ENCODE peak calls at places on chromosomes 13 and 19, in ten cellular contexts. I is AG10803, V is IMR-90, T is GM06990, D is Caco-2, M is PC-3, F is H7, X is tibial nerve, J is fibroblast of the aortic adventitia, N is epithelial cell of esophagus. W is an unnamed sample.

GRCh38 chr19:28889941-28890645 is 322.9 kb downstream of the UQCRFS1 start:
- DNase-seq in I (no peak), V (no peak), T (no peak), D (no peak), M (no peak), F (no peak), X (no peak), J (peak), N (no peak), W (no peak)

GRCh38 chr13:112876305-112877000 is 92.6 kb upstream of the MCF2L start:
- DNase-seq in I (no peak), V (no peak), T (no peak), D (no peak), M (no peak), F (no peak), X (no peak), J (no peak), N (no peak), W (no peak)

GRCh38 chr19:43489310-43489709 is 15.2 kb downstream of the PHLDB3 start:
- DNase-seq in I (no peak), V (no peak), T (no peak), D (no peak), M (no peak), F (no peak), X (no peak), J (no peak), N (no peak), W (no peak)

GRCh38 chr13:42364613-42365000 is 92.7 kb downstream of the AKAP11 start:
- DNase-seq in I (no peak), V (no peak), T (no peak), D (no peak), M (no peak), F (peak), X (no peak), J (no peak), N (peak), W (no peak)

GRCh38 chr13:76878043-76878442 is 8.2 kb downstream of the KCTD12 start:
- DNase-seq in I (no peak), V (no peak), T (no peak), D (no peak), M (no peak), F (no peak), X (no peak), J (peak), N (no peak), W (no peak)

GRCh38 chr19:38742906-38743305 is 1.4 kb downstream of the CAPN12 start:
- DNase-seq in I (no peak), V (no peak), T (no peak), D (peak), M (no peak), F (peak), X (no peak), J (no peak), N (no peak), W (no peak)

GRCh38 chr13:102231486-102231885 is 170.4 kb downstream of the FGF14 start:
- DNase-seq in I (no peak), V (no peak), T (no peak), D (no peak), M (no peak), F (no peak), X (no peak), J (no peak), N (no peak), W (no peak)

GRCh38 chr13:106569233-106570095 is 1.5 kb upstream of the ARGLU1 start:
- DNase-seq in I (no peak), V (no peak), T (no peak), D (no peak), M (peak), F (no peak), X (no peak), J (no peak), N (peak), W (no peak)

GRCh38 chr19:4365341-4365740 is 22.0 kb downstream of the MPND start:
- DNase-seq in I (no peak), V (no peak), T (peak), D (no peak), M (no peak), F (peak), X (no peak), J (no peak), N (no peak), W (no peak)

GRCh38 chr13:38674208-38674607 is 12.7 kb upstream of the FREM2 start:
- DNase-seq in I (no peak), V (no peak), T (no peak), D (no peak), M (no peak), F (no peak), X (no peak), J (no peak), N (peak), W (no peak)

GRCh38 chr19:41421314-41421713 is 5.9 kb downstream of the B3GNT8 start:
- DNase-seq in I (no peak), V (no peak), T (no peak), D (no peak), M (no peak), F (no peak), X (no peak), J (no peak), N (no peak), W (no peak)

GRCh38 chr13:52356327-52356726 is 49.6 kb downstream of the THSD1 start:
- DNase-seq in I (peak), V (peak), T (no peak), D (no peak), M (peak), F (no peak), X (no peak), J (peak), N (peak), W (no peak)

GRCh38 chr13:23828086-23828485 is 61.1 kb downstream of the MIPEP start:
- DNase-seq in I (no peak), V (no peak), T (no peak), D (no peak), M (no peak), F (no peak), X (no peak), J (no peak), N (no peak), W (no peak)

GRCh38 chr13:36919206-36919832 is 719 bp downstream of the SMAD9 start:
- DNase-seq in I (peak), V (peak), T (peak), D (no peak), M (peak), F (peak), X (peak), J (peak), N (no peak), W (no peak)

GRCh38 chr19:53328967-53329366 is 4.6 kb upstream of the ZNF845 start:
- DNase-seq in I (peak), V (peak), T (no peak), D (no peak), M (no peak), F (peak), X (no peak), J (peak), N (peak), W (no peak)

GRCh38 chr19:14497347-14497921 is 1.5 kb upstream of the GIPC1 start:
- DNase-seq in I (peak), V (no peak), T (no peak), D (no peak), M (peak), F (peak), X (no peak), J (peak), N (no peak), W (no peak)

GRCh38 chr13:84812078-84812477 is 929.8 kb upstream of the SLITRK1 start:
- DNase-seq in I (no peak), V (no peak), T (no peak), D (no peak), M (no peak), F (no peak), X (no peak), J (no peak), N (no peak), W (no peak)

GRCh38 chr19:53969366-53969765 is 6.6 kb downstream of the CACNG8 start:
- DNase-seq in I (no peak), V (no peak), T (no peak), D (no peak), M (no peak), F (peak), X (no peak), J (no peak), N (no peak), W (no peak)

GRCh38 chr13:111905609-111905945 is 161.4 kb upstream of the SOX1 start:
- DNase-seq in I (no peak), V (no peak), T (no peak), D (no peak), M (no peak), F (no peak), X (no peak), J (no peak), N (no peak), W (no peak)

GRCh38 chr19:13291913-13292312 is 141.7 kb downstream of the IER2 start:
- DNase-seq in I (no peak), V (no peak), T (no peak), D (no peak), M (no peak), F (no peak), X (no peak), J (no peak), N (no peak), W (no peak)

GRCh38 chr13:46143239-46143701 is 38.4 kb upstream of the CPB2 start:
- DNase-seq in I (no peak), V (no peak), T (no peak), D (peak), M (peak), F (no peak), X (no peak), J (no peak), N (peak), W (no peak)

GRCh38 chr13:69524459-69525155 is 583.0 kb upstream of the ATXN8OS start:
- DNase-seq in I (no peak), V (no peak), T (no peak), D (no peak), M (peak), F (no peak), X (no peak), J (no peak), N (peak), W (no peak)

GRCh38 chr13:50846861-50847475 is 3.5 kb upstream of the DLEU7 start:
- DNase-seq in I (no peak), V (no peak), T (no peak), D (no peak), M (no peak), F (no peak), X (no peak), J (no peak), N (no peak), W (no peak)

DNA sequence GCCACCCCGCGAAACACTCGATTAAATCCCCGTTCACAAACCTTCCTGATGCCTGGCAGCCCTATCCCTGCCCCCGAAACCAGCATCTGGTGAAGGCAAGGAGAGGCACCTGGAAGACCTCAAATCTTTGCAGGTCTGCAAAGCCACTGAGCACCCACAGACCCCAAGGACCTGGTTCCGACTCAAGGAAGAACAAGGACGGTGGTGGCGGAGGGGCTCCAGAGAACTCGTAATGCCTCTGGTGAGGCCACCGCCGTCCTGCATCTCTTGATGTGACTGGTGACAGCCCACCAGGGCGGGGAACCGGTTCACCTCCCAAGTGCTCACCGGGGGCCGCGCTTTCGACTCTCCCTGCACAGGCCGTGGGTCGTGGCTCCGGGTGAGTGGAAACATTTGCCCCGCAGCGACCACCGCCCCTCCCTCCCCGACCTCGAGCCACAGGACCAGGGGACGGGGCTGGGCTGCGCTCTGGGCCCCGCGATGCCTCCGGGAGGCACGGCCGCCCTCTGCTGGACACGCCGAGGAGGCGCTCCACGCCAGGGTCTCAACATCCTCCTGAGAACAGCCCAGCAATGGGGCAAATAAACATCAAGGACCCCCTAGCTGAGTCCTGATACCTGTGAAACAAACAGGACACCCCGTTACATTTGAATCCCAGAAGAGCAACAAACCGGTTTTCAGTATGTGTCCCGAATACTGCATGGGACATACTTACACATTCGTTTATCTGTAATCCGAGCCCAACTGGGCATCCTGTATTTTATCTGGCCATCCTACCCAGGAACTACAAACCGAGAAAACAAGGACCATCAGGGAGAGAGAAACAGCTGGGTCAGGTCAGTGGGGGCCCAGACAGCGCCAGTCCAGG is 3.9 kb upstream of the PLPP2 start:
- DNase-seq in I (peak), V (peak), T (no peak), D (no peak), M (no peak), F (peak), X (no peak), J (peak), N (peak), W (no peak)
- H3K4me3 ChIP-seq in I (no peak), V (no peak), T (no peak), D (no peak), M (no peak), F (peak), X (no peak), J (no peak), N (no peak), W (peak)

DNA sequence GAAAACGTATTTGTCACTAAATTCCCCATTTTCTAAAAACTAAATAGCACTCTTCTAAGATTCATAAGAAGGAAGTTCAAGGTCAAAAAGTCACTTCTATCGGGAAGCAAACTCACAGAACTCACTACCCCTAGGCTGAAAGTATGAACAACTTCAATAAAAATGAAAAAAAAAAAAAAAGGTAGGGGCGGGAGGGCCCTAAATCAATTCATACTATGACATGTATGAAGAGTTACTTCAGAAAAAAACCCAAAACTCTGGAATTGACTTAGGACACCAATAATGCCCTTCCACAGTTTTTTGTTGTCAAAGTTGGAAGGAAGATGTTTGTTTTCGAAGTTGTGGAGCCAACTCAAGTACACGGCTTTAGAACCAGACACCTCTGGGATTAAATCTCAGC is 1.1 kb downstream of the SUCLA2 start:
- DNase-seq in I (no peak), V (no peak), T (no peak), D (no peak), M (no peak), F (peak), X (no peak), J (no peak), N (no peak), W (no peak)
- H3K4me3 ChIP-seq in I (peak), V (peak), T (peak), D (peak), M (peak), F (peak), X (peak), J (peak), N (peak), W (peak)

GRCh38 chr13:98821372-98822237 is 69.1 kb upstream of the SLC15A1 start:
- DNase-seq in I (peak), V (no peak), T (no peak), D (peak), M (no peak), F (no peak), X (peak), J (peak), N (no peak), W (no peak)
- H3K4me3 ChIP-seq in I (peak), V (no peak), T (no peak), D (no peak), M (no peak), F (no peak), X (no peak), J (no peak), N (no peak), W (no peak)

GRCh38 chr13:20482818-20483217 is 42.8 kb downstream of the CRYL1 start:
- DNase-seq in I (no peak), V (no peak), T (no peak), D (no peak), M (no peak), F (no peak), X (no peak), J (no peak), N (no peak), W (no peak)

GRCh38 chr13:20487927-20488326 is 37.7 kb downstream of the CRYL1 start:
- DNase-seq in I (peak), V (no peak), T (no peak), D (no peak), M (no peak), F (no peak), X (no peak), J (no peak), N (no peak), W (no peak)

GRCh38 chr13:20477394-20477793 is 48.3 kb downstream of the CRYL1 start:
- DNase-seq in I (no peak), V (no peak), T (no peak), D (no peak), M (no peak), F (no peak), X (no peak), J (no peak), N (no peak), W (no peak)

GRCh38 chr13:20482275-20482761 is 43.3 kb downstream of the CRYL1 start:
- DNase-seq in I (no peak), V (no peak), T (no peak), D (no peak), M (no peak), F (no peak), X (peak), J (peak), N (peak), W (no peak)
- H3K4me3 ChIP-seq in I (no peak), V (no peak), T (no peak), D (no peak), M (no peak), F (no peak), X (no peak), J (no peak), N (no peak), W (no peak)

GRCh38 chr19:17448190-17448967 is at the start of gene TMEM221:
- DNase-seq in I (no peak), V (no peak), T (peak), D (peak), M (peak), F (peak), X (peak), J (no peak), N (peak), W (no peak)

GRCh38 chr19:17451820-17452219 is 3.4 kb upstream of the TMEM221 start:
- DNase-seq in I (no peak), V (no peak), T (no peak), D (no peak), M (no peak), F (no peak), X (no peak), J (no peak), N (no peak), W (no peak)

GRCh38 chr19:17450264-17451075 is 2.0 kb upstream of the TMEM221 start:
- DNase-seq in I (no peak), V (no peak), T (peak), D (no peak), M (peak), F (no peak), X (no peak), J (no peak), N (peak), W (no peak)

GRCh38 chr19:17445526-17446165 is 2.8 kb downstream of the TMEM221 start:
- DNase-seq in I (no peak), V (no peak), T (no peak), D (no peak), M (no peak), F (no peak), X (no peak), J (no peak), N (no peak), W (no peak)

DNA sequence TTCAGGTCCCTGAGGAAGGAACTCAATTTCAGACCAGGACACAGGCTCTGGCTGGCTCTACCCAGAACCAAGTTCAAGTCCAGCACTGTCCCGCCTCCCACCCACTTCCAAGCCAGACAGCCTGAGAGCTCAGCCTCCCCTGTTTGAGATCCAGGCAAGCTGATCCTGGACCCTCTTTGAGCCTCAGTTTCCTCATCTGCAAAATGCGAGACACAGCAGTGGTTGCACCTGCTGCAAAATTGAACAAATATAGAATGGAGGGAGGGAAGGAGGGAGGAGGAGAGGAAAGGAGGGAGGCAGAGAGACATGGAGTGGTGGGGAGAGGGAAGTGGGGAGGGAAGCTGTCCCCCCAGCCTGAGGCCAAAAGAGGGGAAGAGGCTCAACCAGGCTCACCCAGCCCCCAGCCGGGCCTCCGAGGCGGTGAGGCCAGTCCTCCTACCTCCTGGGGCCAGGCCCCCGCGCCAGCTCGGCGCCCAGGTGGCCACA is 721 bp downstream of the TMEM221 start:
- DNase-seq in I (no peak), V (no peak), T (no peak), D (no peak), M (no peak), F (no peak), X (no peak), J (no peak), N (no peak), W (no peak)
- H3K4me3 ChIP-seq in I (no peak), V (peak), T (no peak), D (peak), M (peak), F (peak), X (no peak), J (peak), N (no peak), W (peak)

GRCh38 chr13:78593129-78593528 is 10.2 kb downstream of the POU4F1 start:
- DNase-seq in I (no peak), V (no peak), T (no peak), D (no peak), M (no peak), F (no peak), X (no peak), J (no peak), N (no peak), W (no peak)

GRCh38 chr13:78595819-78596700 is 7.3 kb downstream of the POU4F1 start:
- DNase-seq in I (no peak), V (no peak), T (peak), D (no peak), M (no peak), F (peak), X (no peak), J (no peak), N (no peak), W (no peak)

GRCh38 chr13:78596701-78597550 is 6.4 kb downstream of the POU4F1 start:
- DNase-seq in I (no peak), V (no peak), T (no peak), D (no peak), M (no peak), F (peak), X (no peak), J (no peak), N (no peak), W (no peak)

GRCh38 chr13:78593652-78594494 is 9.5 kb downstream of the POU4F1 start:
- DNase-seq in I (no peak), V (no peak), T (no peak), D (no peak), M (no peak), F (peak), X (no peak), J (no peak), N (no peak), W (no peak)

DNA sequence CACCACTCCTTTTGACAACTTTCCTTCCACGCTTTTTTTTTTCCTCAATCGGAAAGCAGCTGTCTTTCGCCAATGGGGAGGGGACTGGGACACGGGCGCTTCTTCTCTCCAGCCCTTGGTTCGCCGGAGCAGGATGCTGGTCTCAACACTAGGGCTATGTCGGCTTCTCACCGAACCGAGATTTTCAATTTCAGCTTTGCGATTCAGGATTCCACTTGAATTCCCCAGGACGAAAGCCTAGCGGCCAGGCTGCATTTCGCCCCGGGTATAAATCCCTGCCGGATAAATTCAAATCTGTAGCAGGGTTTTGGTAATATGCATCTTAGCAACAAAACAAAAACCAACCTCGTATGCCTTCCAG is 7.9 kb downstream of the POU4F1 start:
- DNase-seq in I (no peak), V (no peak), T (no peak), D (no peak), M (no peak), F (peak), X (no peak), J (no peak), N (no peak), W (no peak)
- H3K4me3 ChIP-seq in I (no peak), V (no peak), T (no peak), D (no peak), M (no peak), F (peak), X (no peak), J (no peak), N (no peak), W (peak)

DNA sequence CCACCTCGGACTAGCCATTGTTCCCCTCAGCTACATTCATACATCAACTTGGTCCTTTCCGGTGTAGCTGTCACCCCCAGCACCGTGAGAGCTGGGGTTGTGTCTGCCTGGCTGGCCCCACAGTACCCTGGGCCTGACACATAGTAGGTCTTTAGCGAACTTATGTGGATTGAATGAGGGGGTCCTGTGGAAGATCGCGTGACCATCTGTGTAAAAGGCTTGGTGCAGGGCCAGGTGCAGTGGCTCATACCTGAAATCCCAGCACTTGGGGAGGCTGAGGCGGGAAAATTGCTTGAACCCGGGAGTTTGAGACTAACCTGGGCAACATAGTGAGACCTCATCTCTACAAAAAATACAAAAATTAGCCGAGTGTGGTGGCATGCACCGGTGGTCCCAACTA is 2.0 kb downstream of the SMARCA4 start:
- DNase-seq in I (no peak), V (no peak), T (no peak), D (no peak), M (no peak), F (no peak), X (no peak), J (no peak), N (no peak), W (no peak)
- H3K4me3 ChIP-seq in I (no peak), V (peak), T (peak), D (no peak), M (peak), F (no peak), X (no peak), J (peak), N (peak), W (no peak)

W was measured in iPS DF 6.9.